ENCODE peak calls at places on chromosomes 6 and 20, in four cellular contexts. Z is H1, Y is sigmoid colon, C is vagina. W is an unnamed sample.

GRCh38 chr20:36483919-36484808 is 57.2 kb upstream of the MYL9 start:
- DNase-seq in Z (no peak), Y (no peak), C (no peak), W (no peak)

GRCh38 chr6:37323568-37323967 is 30.2 kb upstream of the RNF8 start:
- DNase-seq in Z (no peak), Y (no peak), C (no peak), W (no peak)

GRCh38 chr6:144033816-144034540 is 25.9 kb upstream of the PLAGL1 start:
- DNase-seq in Z (no peak), Y (no peak), C (no peak), W (no peak)

GRCh38 chr6:88512951-88513350 is 346.8 kb upstream of the CNR1 start:
- DNase-seq in Z (no peak), Y (no peak), C (no peak), W (no peak)

GRCh38 chr6:79466222-79466834 is 70.9 kb downstream of the LCA5 start:
- DNase-seq in Z (no peak), Y (no peak), C (no peak), W (no peak)

GRCh38 chr20:2108987-2109386 is 7.4 kb downstream of the STK35 start:
- DNase-seq in Z (no peak), Y (no peak), C (no peak), W (no peak)

GRCh38 chr6:45538636-45539035 is 160.9 kb upstream of the SUPT3H start:
- DNase-seq in Z (no peak), Y (peak), C (no peak), W (peak)

GRCh38 chr6:2739335-2739734 is 11.4 kb downstream of the MYLK4 start:
- DNase-seq in Z (no peak), Y (no peak), C (no peak), W (no peak)

GRCh38 chr6:79525272-79526100 is 11.7 kb downstream of the LCA5 start:
- DNase-seq in Z (no peak), Y (no peak), C (no peak), W (no peak)

GRCh38 chr20:57467742-57468141 is 57.2 kb downstream of the CTCFL start:
- DNase-seq in Z (no peak), Y (peak), C (no peak), W (no peak)

GRCh38 chr6:39553811-39554802 is 171.1 kb downstream of the KIF6 start:
- DNase-seq in Z (no peak), Y (no peak), C (no peak), W (no peak)

GRCh38 chr20:56592817-56593216 is 36.3 kb upstream of the TFAP2C start:
- DNase-seq in Z (no peak), Y (no peak), C (no peak), W (no peak)

GRCh38 chr20:8527998-8528397 is 395.9 kb downstream of the PLCB1 start:
- DNase-seq in Z (no peak), Y (no peak), C (no peak), W (no peak)

GRCh38 chr6:45746046-45746445 is 269.6 kb downstream of the CLIC5 start:
- DNase-seq in Z (no peak), Y (no peak), C (no peak), W (no peak)

GRCh38 chr6:107171513-107171912 is 56.2 kb upstream of the BEND3 start:
- DNase-seq in Z (no peak), Y (no peak), C (no peak), W (no peak)

GRCh38 chr6:131949909-131950766 is 1.0 kb downstream of the CCN2 start:
- DNase-seq in Z (peak), Y (peak), C (no peak), W (peak)

GRCh38 chr6:90274481-90275030 is 22.1 kb downstream of the BACH2 start:
- DNase-seq in Z (no peak), Y (no peak), C (no peak), W (no peak)

GRCh38 chr6:148874698-148875293 is 128.0 kb downstream of the UST start:
- DNase-seq in Z (no peak), Y (no peak), C (no peak), W (no peak)

GRCh38 chr6:79731471-79731870 is 100.3 kb downstream of the SH3BGRL2 start:
- DNase-seq in Z (no peak), Y (no peak), C (no peak), W (no peak)

GRCh38 chr6:43873806-43874714 is 104.0 kb downstream of the VEGFA start:
- DNase-seq in Z (no peak), Y (no peak), C (no peak), W (no peak)
- TF ChIP-seq POLR2AphosphoS5 in Z (no peak), Y (no peak), C (no peak), W (no peak)

GRCh38 chr6:7078856-7079255 is 28.9 kb upstream of the RREB1 start:
- DNase-seq in Z (no peak), Y (no peak), C (no peak), W (no peak)
- TF ChIP-seq POLR2A in Z (no peak), Y (no peak), C (no peak), W (no peak)

DNA sequence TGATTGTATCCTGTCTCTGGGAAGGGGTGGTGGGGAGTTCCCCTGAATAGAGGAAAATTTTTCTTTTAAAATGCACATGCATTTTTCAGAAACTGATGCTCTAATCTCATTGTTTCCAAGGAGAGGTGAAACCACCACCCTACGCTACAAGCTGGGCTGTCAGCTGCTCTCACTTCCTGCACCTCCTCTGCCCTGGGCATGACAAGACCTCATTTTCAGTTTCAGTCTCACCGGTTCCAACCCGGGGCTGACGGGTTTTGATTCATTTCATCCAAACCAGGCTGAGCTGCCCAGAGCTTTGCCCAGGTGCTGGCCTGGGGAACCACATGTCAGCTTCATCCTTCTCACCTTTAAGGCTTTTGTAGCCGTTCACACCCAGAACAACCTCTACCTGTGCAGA is 99.7 kb downstream of the EYA2 start:
- DNase-seq in Z (no peak), Y (no peak), C (no peak), W (no peak)
- TF ChIP-seq POLR2AphosphoS5 in Z (no peak), Y (no peak), C (peak), W (no peak)

GRCh38 chr6:30748301-30748769 is 4.0 kb upstream of the IER3 start:
- DNase-seq in Z (no peak), Y (no peak), C (no peak), W (no peak)

GRCh38 chr6:30747300-30747687 is 2.9 kb upstream of the IER3 start:
- DNase-seq in Z (no peak), Y (no peak), C (no peak), W (no peak)

GRCh38 chr6:30750379-30750668 is 6.0 kb upstream of the IER3 start:
- DNase-seq in Z (no peak), Y (no peak), C (no peak), W (no peak)

GRCh38 chr6:30748851-30749540 is 4.6 kb upstream of the IER3 start:
- DNase-seq in Z (no peak), Y (no peak), C (no peak), W (no peak)

GRCh38 chr6:30749554-30750378 is 5.4 kb upstream of the IER3 start:
- DNase-seq in Z (no peak), Y (no peak), C (no peak), W (no peak)
- TF ChIP-seq POLR2A in Z (no peak), Y (no peak), C (no peak), W (no peak)

W was measured in suprapubic skin.